ENCODE peak calls at places on chromosome 20, in nine cellular contexts. E is transverse colon, B is stomach, K is suprapubic skin, Q is breast epithelium, U is GM23338, L is prostate gland, M is esophagus muscularis mucosa, I is K562. Y is an unnamed sample.

GRCh38 chr20:49866051-49866450 is 49.3 kb downstream of the SPATA2 start:
- DNase-seq in E (no peak), B (no peak), K (no peak), Q (no peak), U (no peak), L (no peak), M (no peak), I (no peak), Y (no peak)

GRCh38 chr20:12699374-12700228 is 309.2 kb upstream of the SPTLC3 start:
- DNase-seq in E (no peak), B (no peak), K (no peak), Q (no peak), U (no peak), L (no peak), M (no peak), I (no peak), Y (no peak)

GRCh38 chr20:49786671-49787370 is 25.8 kb upstream of the SLC9A8 start:
- DNase-seq in E (no peak), B (no peak), K (no peak), Q (no peak), U (peak), L (no peak), M (no peak), I (no peak), Y (no peak)

GRCh38 chr20:38298768-38299288 is 5.1 kb upstream of the BPI start:
- DNase-seq in E (peak), B (peak), K (peak), Q (peak), U (no peak), L (peak), M (no peak), I (no peak), Y (peak)

GRCh38 chr20:20566523-20566922 is 145.9 kb downstream of the RALGAPA2 start:
- DNase-seq in E (no peak), B (no peak), K (no peak), Q (no peak), U (no peak), L (no peak), M (no peak), I (no peak), Y (no peak)

GRCh38 chr20:24533449-24533848 is 64.0 kb downstream of the SYNDIG1 start:
- DNase-seq in E (no peak), B (no peak), K (no peak), Q (no peak), U (peak), L (no peak), M (no peak), I (no peak), Y (no peak)

GRCh38 chr20:37262516-37262915 is 902 bp upstream of the GHRH start:
- DNase-seq in E (no peak), B (no peak), K (no peak), Q (no peak), U (no peak), L (no peak), M (no peak), I (no peak), Y (no peak)

GRCh38 chr20:10427060-10427692 is 6.8 kb downstream of the MKKS start:
- DNase-seq in E (peak), B (peak), K (no peak), Q (no peak), U (peak), L (peak), M (no peak), I (peak), Y (no peak)

GRCh38 chr20:21361266-21361665 is 36.1 kb downstream of the NKX2-4 start:
- DNase-seq in E (no peak), B (no peak), K (no peak), Q (no peak), U (no peak), L (no peak), M (no peak), I (no peak), Y (peak)

GRCh38 chr20:38649275-38649891 is 47.8 kb downstream of the ARHGAP40 start:
- DNase-seq in E (no peak), B (no peak), K (no peak), Q (no peak), U (peak), L (no peak), M (no peak), I (peak), Y (no peak)

GRCh38 chr20:38125157-38126056 is 39.7 kb downstream of the TGM2 start:
- DNase-seq in E (peak), B (peak), K (peak), Q (peak), U (no peak), L (peak), M (peak), I (no peak), Y (peak)

GRCh38 chr20:14148042-14148441 is 152.7 kb downstream of the MACROD2 start:
- DNase-seq in E (no peak), B (no peak), K (no peak), Q (no peak), U (no peak), L (no peak), M (no peak), I (no peak), Y (no peak)

GRCh38 chr20:36574278-36575065 is 1.1 kb downstream of the TGIF2 start:
- DNase-seq in E (peak), B (peak), K (no peak), Q (peak), U (peak), L (peak), M (no peak), I (peak), Y (peak)

GRCh38 chr20:59043698-59044097 is 1.1 kb upstream of the PRELID3B start:
- DNase-seq in E (no peak), B (no peak), K (no peak), Q (no peak), U (no peak), L (no peak), M (peak), I (no peak), Y (no peak)

GRCh38 chr20:1320016-1320415 is 8.9 kb downstream of the SDCBP2 start:
- DNase-seq in E (no peak), B (no peak), K (no peak), Q (no peak), U (no peak), L (no peak), M (no peak), I (no peak), Y (no peak)

GRCh38 chr20:52008874-52009273 is 182.7 kb downstream of the ZFP64 start:
- DNase-seq in E (no peak), B (no peak), K (no peak), Q (no peak), U (no peak), L (no peak), M (no peak), I (no peak), Y (no peak)

GRCh38 chr20:17522528-17522927 is 8.7 kb downstream of the BFSP1 start:
- DNase-seq in E (no peak), B (no peak), K (no peak), Q (no peak), U (no peak), L (no peak), M (no peak), I (no peak), Y (no peak)

GRCh38 chr20:59123011-59123676 is 40.5 kb upstream of the ZNF831 start:
- DNase-seq in E (peak), B (no peak), K (no peak), Q (no peak), U (no peak), L (no peak), M (no peak), I (no peak), Y (no peak)

GRCh38 chr20:41889125-41889870 is 271.1 kb upstream of the CHD6 start:
- DNase-seq in E (no peak), B (no peak), K (no peak), Q (no peak), U (peak), L (no peak), M (peak), I (peak), Y (no peak)

GRCh38 chr20:45835230-45836224 is 1.9 kb downstream of the SNX21 start:
- DNase-seq in E (peak), B (no peak), K (peak), Q (no peak), U (no peak), L (no peak), M (no peak), I (peak), Y (no peak)

GRCh38 chr20:20031790-20032189 is 14.6 kb downstream of the NAA20 start:
- DNase-seq in E (no peak), B (no peak), K (no peak), Q (no peak), U (no peak), L (no peak), M (no peak), I (no peak), Y (no peak)

GRCh38 chr20:50339196-50339901 is 148.7 kb downstream of the CEBPB start:
- DNase-seq in E (no peak), B (no peak), K (no peak), Q (no peak), U (no peak), L (no peak), M (no peak), I (no peak), Y (no peak)

GRCh38 chr20:49853640-49854039 is 41.0 kb downstream of the SLC9A8 start:
- DNase-seq in E (no peak), B (no peak), K (no peak), Q (no peak), U (peak), L (no peak), M (no peak), I (no peak), Y (no peak)

GRCh38 chr20:642398-643174 is 10.4 kb downstream of the SRXN1 start:
- DNase-seq in E (no peak), B (no peak), K (no peak), Q (no peak), U (peak), L (no peak), M (no peak), I (peak), Y (peak)

GRCh38 chr20:53757472-53757913 is 163.9 kb upstream of the ZNF217 start:
- DNase-seq in E (no peak), B (no peak), K (no peak), Q (peak), U (no peak), L (peak), M (no peak), I (no peak), Y (no peak)

GRCh38 chr20:51758978-51759544 is 9.1 kb downstream of the ATP9A start:
- DNase-seq in E (no peak), B (no peak), K (no peak), Q (no peak), U (no peak), L (no peak), M (no peak), I (no peak), Y (no peak)

GRCh38 chr20:41141153-41141815 is 3.9 kb downstream of the PLCG1 start:
- DNase-seq in E (peak), B (no peak), K (no peak), Q (no peak), U (no peak), L (no peak), M (no peak), I (peak), Y (peak)

GRCh38 chr20:20237093-20237959 is 130.6 kb upstream of the INSM1 start:
- DNase-seq in E (peak), B (peak), K (no peak), Q (no peak), U (peak), L (peak), M (peak), I (peak), Y (no peak)

GRCh38 chr20:57500941-57501340 is 24.0 kb downstream of the CTCFL start:
- DNase-seq in E (no peak), B (no peak), K (peak), Q (no peak), U (no peak), L (no peak), M (no peak), I (no peak), Y (no peak)

GRCh38 chr20:40218971-40219370 is 470.1 kb downstream of the MAFB start:
- DNase-seq in E (no peak), B (no peak), K (no peak), Q (no peak), U (no peak), L (no peak), M (no peak), I (no peak), Y (no peak)

GRCh38 chr20:45080867-45081616 is 19.9 kb downstream of the KCNS1 start:
- DNase-seq in E (no peak), B (no peak), K (no peak), Q (no peak), U (peak), L (no peak), M (no peak), I (peak), Y (no peak)

GRCh38 chr20:37534401-37535157 is 6.9 kb upstream of the BLCAP start:
- DNase-seq in E (peak), B (peak), K (peak), Q (no peak), U (peak), L (peak), M (no peak), I (peak), Y (peak)

GRCh38 chr20:14410869-14411555 is 73.6 kb upstream of the FLRT3 start:
- DNase-seq in E (no peak), B (no peak), K (no peak), Q (no peak), U (no peak), L (no peak), M (no peak), I (no peak), Y (no peak)

GRCh38 chr20:54474046-54474445 is 1.3 kb upstream of the DOK5 start:
- DNase-seq in E (no peak), B (no peak), K (no peak), Q (no peak), U (no peak), L (no peak), M (no peak), I (no peak), Y (no peak)

GRCh38 chr20:39800548-39800947 is 838.4 kb downstream of the DHX35 start:
- DNase-seq in E (no peak), B (no peak), K (no peak), Q (no peak), U (no peak), L (no peak), M (no peak), I (no peak), Y (no peak)

GRCh38 chr20:51444472-51444871 is 98.0 kb downstream of the NFATC2 start:
- DNase-seq in E (no peak), B (no peak), K (no peak), Q (no peak), U (no peak), L (no peak), M (no peak), I (no peak), Y (no peak)

DNA sequence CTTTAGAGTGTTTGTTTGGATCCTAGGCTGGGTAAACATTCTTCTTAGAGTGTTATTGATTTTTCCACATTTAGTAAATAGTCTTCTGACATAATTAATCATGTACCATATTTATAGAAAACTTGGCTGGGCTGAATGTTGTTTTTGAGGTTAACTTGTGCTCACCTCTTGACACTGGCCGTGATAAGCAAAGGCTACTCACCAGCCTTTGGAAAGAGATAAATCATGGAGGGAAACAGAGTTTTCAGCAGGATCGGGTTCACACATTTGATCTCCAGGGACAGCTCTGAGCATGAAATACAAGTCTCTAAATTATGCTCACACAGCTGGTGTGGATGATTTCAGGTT is 6.3 kb upstream of the CD93 start:
- DNase-seq in E (no peak), B (no peak), K (peak), Q (no peak), U (no peak), L (no peak), M (no peak), I (peak), Y (no peak)
- TF ChIP-seq POLR2AphosphoS5 in E (no peak), B (no peak), K (no peak), Q (no peak), U (no peak), L (no peak), M (no peak), I (peak), Y (no peak)

GRCh38 chr20:61633004-61633403 is 380.9 kb downstream of the CDH4 start:
- DNase-seq in E (no peak), B (no peak), K (no peak), Q (no peak), U (no peak), L (no peak), M (no peak), I (no peak), Y (no peak)
- TF ChIP-seq POLR2AphosphoS5 in E (no peak), B (no peak), K (no peak), Q (no peak), U (no peak), L (no peak), M (no peak), I (no peak), Y (no peak)

GRCh38 chr20:5614506-5614905 is 135.7 kb upstream of the SHLD1 start:
- DNase-seq in E (no peak), B (no peak), K (no peak), Q (no peak), U (no peak), L (no peak), M (no peak), I (no peak), Y (no peak)
- TF ChIP-seq POLR2AphosphoS5 in E (no peak), B (no peak), K (no peak), Q (no peak), U (no peak), L (no peak), M (no peak), I (no peak), Y (no peak)

GRCh38 chr20:47237715-47238114 is 118.8 kb downstream of the ZMYND8 start:
- DNase-seq in E (no peak), B (no peak), K (no peak), Q (no peak), U (no peak), L (no peak), M (no peak), I (no peak), Y (no peak)

GRCh38 chr20:47236639-47236900 is 119.9 kb downstream of the ZMYND8 start:
- DNase-seq in E (no peak), B (no peak), K (no peak), Q (no peak), U (no peak), L (no peak), M (no peak), I (no peak), Y (no peak)

GRCh38 chr20:47235111-47235510 is 121.4 kb downstream of the ZMYND8 start:
- DNase-seq in E (no peak), B (no peak), K (no peak), Q (no peak), U (no peak), L (no peak), M (no peak), I (no peak), Y (no peak)

GRCh38 chr20:47233333-47234188 is 122.9 kb downstream of the ZMYND8 start:
- DNase-seq in E (no peak), B (no peak), K (no peak), Q (no peak), U (no peak), L (no peak), M (no peak), I (no peak), Y (no peak)

GRCh38 chr20:47235853-47236638 is 120.5 kb downstream of the ZMYND8 start:
- DNase-seq in E (no peak), B (no peak), K (no peak), Q (no peak), U (no peak), L (no peak), M (no peak), I (no peak), Y (no peak)
- TF ChIP-seq POLR2AphosphoS5 in E (no peak), B (no peak), K (no peak), Q (no peak), U (no peak), L (no peak), M (no peak), I (peak), Y (no peak)

GRCh38 chr20:2320813-2321658 is 25.2 kb downstream of the TGM3 start:
- DNase-seq in E (no peak), B (no peak), K (peak), Q (no peak), U (no peak), L (peak), M (no peak), I (no peak), Y (no peak)
- TF ChIP-seq POLR2AphosphoS5 in E (no peak), B (no peak), K (no peak), Q (no peak), U (no peak), L (peak), M (no peak), I (no peak), Y (no peak)

GRCh38 chr20:43855803-43856202 is 58.8 kb upstream of the TOX2 start:
- DNase-seq in E (no peak), B (no peak), K (no peak), Q (no peak), U (no peak), L (no peak), M (no peak), I (no peak), Y (no peak)

GRCh38 chr20:43849496-43850197 is 65.0 kb upstream of the TOX2 start:
- DNase-seq in E (no peak), B (no peak), K (no peak), Q (peak), U (no peak), L (peak), M (no peak), I (no peak), Y (no peak)

GRCh38 chr20:43857127-43857526 is 57.5 kb upstream of the TOX2 start:
- DNase-seq in E (no peak), B (no peak), K (no peak), Q (no peak), U (no peak), L (no peak), M (no peak), I (no peak), Y (no peak)

GRCh38 chr20:43853918-43854317 is 60.7 kb upstream of the TOX2 start:
- DNase-seq in E (no peak), B (no peak), K (no peak), Q (no peak), U (no peak), L (no peak), M (no peak), I (no peak), Y (no peak)

DNA sequence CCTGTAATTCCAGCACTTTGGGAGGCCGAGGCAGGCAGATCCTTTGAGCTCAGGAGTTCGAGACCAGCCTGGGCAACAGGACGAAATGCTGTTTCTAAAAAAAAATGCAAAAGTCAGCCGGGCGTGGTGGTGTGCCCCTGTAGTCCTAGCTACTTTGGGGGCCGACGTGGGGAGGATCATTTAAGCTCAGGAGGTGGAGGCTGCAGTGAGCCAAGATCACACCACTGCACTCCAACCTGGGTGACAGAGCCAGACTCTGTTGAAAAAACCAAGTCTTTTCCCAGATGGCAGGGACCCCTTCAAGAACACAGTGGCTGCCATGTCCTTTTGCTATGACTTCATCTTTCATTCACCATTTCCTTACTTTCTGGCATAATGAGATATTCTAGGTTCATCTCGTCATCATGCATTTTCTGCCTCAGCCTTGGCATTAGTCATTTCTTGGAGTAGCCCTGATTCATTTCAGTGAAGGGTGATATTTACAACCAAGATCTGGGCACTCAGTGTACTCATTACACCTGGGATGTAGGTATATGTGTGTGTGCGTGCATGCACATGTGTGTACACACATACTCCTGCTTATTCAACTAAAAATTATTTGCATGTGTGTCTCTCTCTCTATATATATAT is 61.4 kb upstream of the TOX2 start:
- DNase-seq in E (no peak), B (no peak), K (no peak), Q (no peak), U (no peak), L (no peak), M (no peak), I (no peak), Y (no peak)
- TF ChIP-seq POLR2AphosphoS5 in E (no peak), B (no peak), K (no peak), Q (no peak), U (no peak), L (no peak), M (no peak), I (no peak), Y (no peak)

GRCh38 chr20:11591965-11592364 is 325.7 kb upstream of the BTBD3 start:
- DNase-seq in E (no peak), B (no peak), K (no peak), Q (no peak), U (no peak), L (no peak), M (no peak), I (no peak), Y (no peak)
- TF ChIP-seq POLR2AphosphoS5 in E (no peak), B (no peak), K (no peak), Q (no peak), U (no peak), L (no peak), M (no peak), I (no peak), Y (no peak)

GRCh38 chr20:31908016-31908415 is 37.6 kb downstream of the TTLL9 start:
- DNase-seq in E (no peak), B (no peak), K (peak), Q (no peak), U (no peak), L (no peak), M (no peak), I (no peak), Y (no peak)
- TF ChIP-seq POLR2AphosphoS5 in E (no peak), B (no peak), K (no peak), Q (no peak), U (no peak), L (no peak), M (no peak), I (no peak), Y (no peak)